ENCODE peak calls at places on chromosome 12, in six cellular contexts. One of them, this sample, is unnamed.
A peak's percentile ranks its signal among the peaks of the same experiment; 100 is the strongest.

GRCh38 chr12:31589582-31589895 is 1.4 kb downstream of the DENND5B start:
- DNase-seq in gastrocnemius medialis: no peak
- DNase-seq in ovary: no peak
- DNase-seq in mammary epithelial cell: no peak
- DNase-seq in neural progenitor cell: peak; percentile 77
- DNase-seq in transverse colon: no peak
- DNase-seq in this sample: no peak

GRCh38 chr12:22543246-22544037 is 900 bp downstream of the C2CD5 start:
- DNase-seq in transverse colon: peak; percentile 82
- DNase-seq in ovary: no peak
- DNase-seq in gastrocnemius medialis: peak; percentile 48
- DNase-seq in mammary epithelial cell: peak; percentile 53
- DNase-seq in neural progenitor cell: peak; percentile 59
- DNase-seq in this sample: no peak

GRCh38 chr12:124400124-124400523 is 105.2 kb downstream of the RFLNA start:
- DNase-seq in transverse colon: no peak
- DNase-seq in neural progenitor cell: no peak
- DNase-seq in mammary epithelial cell: no peak
- DNase-seq in ovary: no peak
- DNase-seq in gastrocnemius medialis: no peak
- DNase-seq in this sample: no peak

GRCh38 chr12:63897931-63898330 is 53.4 kb downstream of the SRGAP1 start:
- DNase-seq in neural progenitor cell: no peak
- DNase-seq in mammary epithelial cell: no peak
- DNase-seq in gastrocnemius medialis: no peak
- DNase-seq in ovary: no peak
- DNase-seq in transverse colon: no peak
- DNase-seq in this sample: no peak

GRCh38 chr12:46224401-46224800 is 44.4 kb downstream of the SLC38A1 start:
- DNase-seq in transverse colon: peak; percentile 39
- DNase-seq in mammary epithelial cell: no peak
- DNase-seq in ovary: no peak
- DNase-seq in neural progenitor cell: no peak
- DNase-seq in gastrocnemius medialis: peak; percentile 88
- DNase-seq in this sample: no peak

GRCh38 chr12:57005980-57006808 is at the start of gene ZBTB39:
- DNase-seq in mammary epithelial cell: peak; percentile 42
- DNase-seq in ovary: peak; percentile 67
- DNase-seq in transverse colon: peak; percentile 65
- DNase-seq in neural progenitor cell: peak; percentile 90
- DNase-seq in gastrocnemius medialis: peak; percentile 35
- DNase-seq in this sample: peak; percentile 73

GRCh38 chr12:104651812-104652211 is 195.1 kb downstream of the CHST11 start:
- DNase-seq in gastrocnemius medialis: no peak
- DNase-seq in neural progenitor cell: no peak
- DNase-seq in mammary epithelial cell: no peak
- DNase-seq in ovary: no peak
- DNase-seq in transverse colon: no peak
- DNase-seq in this sample: no peak

GRCh38 chr12:34347367-34347766 is 325.1 kb downstream of the ALG10 start:
- DNase-seq in gastrocnemius medialis: no peak
- DNase-seq in mammary epithelial cell: no peak
- DNase-seq in transverse colon: no peak
- DNase-seq in ovary: no peak
- DNase-seq in neural progenitor cell: no peak
- DNase-seq in this sample: no peak

GRCh38 chr12:12723681-12724420 is 6.7 kb downstream of the CDKN1B start:
- DNase-seq in gastrocnemius medialis: peak; percentile 25
- DNase-seq in transverse colon: peak; percentile 54
- DNase-seq in ovary: peak; percentile 62
- DNase-seq in mammary epithelial cell: peak; percentile 45
- DNase-seq in neural progenitor cell: peak; percentile 64
- DNase-seq in this sample: no peak

GRCh38 chr12:19239616-19240234 is 110.2 kb downstream of the PLEKHA5 start:
- DNase-seq in transverse colon: no peak
- DNase-seq in gastrocnemius medialis: no peak
- DNase-seq in mammary epithelial cell: no peak
- DNase-seq in neural progenitor cell: peak; percentile 29
- DNase-seq in ovary: no peak
- DNase-seq in this sample: no peak

GRCh38 chr12:93317227-93317626 is 60.5 kb upstream of the NUDT4 start:
- DNase-seq in ovary: no peak
- DNase-seq in mammary epithelial cell: peak; percentile 16
- DNase-seq in transverse colon: peak; percentile 57
- DNase-seq in gastrocnemius medialis: no peak
- DNase-seq in neural progenitor cell: no peak
- DNase-seq in this sample: no peak

GRCh38 chr12:46101121-46101869 is 110.9 kb upstream of the SCAF11 start:
- DNase-seq in transverse colon: no peak
- DNase-seq in neural progenitor cell: peak; percentile 7
- DNase-seq in ovary: no peak
- DNase-seq in gastrocnemius medialis: no peak
- DNase-seq in mammary epithelial cell: peak; percentile 43
- DNase-seq in this sample: no peak

GRCh38 chr12:56724660-56724988 is 475 bp downstream of the NACA start:
- DNase-seq in gastrocnemius medialis: peak; percentile 43
- DNase-seq in transverse colon: no peak
- DNase-seq in mammary epithelial cell: no peak
- DNase-seq in neural progenitor cell: peak; percentile 33
- DNase-seq in ovary: peak; percentile 35
- DNase-seq in this sample: no peak

GRCh38 chr12:5318874-5319273 is 113.0 kb upstream of the NTF3 start:
- DNase-seq in transverse colon: peak; percentile 34
- DNase-seq in ovary: no peak
- DNase-seq in neural progenitor cell: no peak
- DNase-seq in mammary epithelial cell: peak; percentile 90
- DNase-seq in gastrocnemius medialis: no peak
- DNase-seq in this sample: no peak

GRCh38 chr12:108177131-108177530 is 48.0 kb downstream of the WSCD2 start:
- DNase-seq in mammary epithelial cell: no peak
- DNase-seq in transverse colon: no peak
- DNase-seq in gastrocnemius medialis: no peak
- DNase-seq in neural progenitor cell: no peak
- DNase-seq in ovary: no peak
- DNase-seq in this sample: no peak

GRCh38 chr12:69252033-69252432 is 12.7 kb downstream of the CPSF6 start:
- DNase-seq in ovary: no peak
- DNase-seq in neural progenitor cell: peak; percentile 11
- DNase-seq in transverse colon: no peak
- DNase-seq in mammary epithelial cell: peak; percentile 12
- DNase-seq in gastrocnemius medialis: no peak
- DNase-seq in this sample: no peak

GRCh38 chr12:126369487-126370463 is 1304.5 kb downstream of the AACS start:
- DNase-seq in ovary: no peak
- DNase-seq in gastrocnemius medialis: no peak
- DNase-seq in transverse colon: no peak
- DNase-seq in mammary epithelial cell: no peak
- DNase-seq in neural progenitor cell: no peak
- DNase-seq in this sample: no peak

GRCh38 chr12:89935850-89936249 is 227.2 kb upstream of the ATP2B1 start:
- DNase-seq in ovary: no peak
- DNase-seq in neural progenitor cell: no peak
- DNase-seq in transverse colon: no peak
- DNase-seq in mammary epithelial cell: no peak
- DNase-seq in gastrocnemius medialis: no peak
- DNase-seq in this sample: no peak

GRCh38 chr12:124507188-124508109 is 60.0 kb downstream of the NCOR2 start:
- DNase-seq in neural progenitor cell: peak; percentile 33
- DNase-seq in ovary: no peak
- DNase-seq in transverse colon: no peak
- DNase-seq in gastrocnemius medialis: peak; percentile 54
- DNase-seq in mammary epithelial cell: no peak
- DNase-seq in this sample: no peak

GRCh38 chr12:93904124-93904523 is 226.9 kb downstream of the CRADD start:
- DNase-seq in mammary epithelial cell: no peak
- DNase-seq in ovary: no peak
- DNase-seq in gastrocnemius medialis: no peak
- DNase-seq in transverse colon: no peak
- DNase-seq in neural progenitor cell: no peak
- DNase-seq in this sample: no peak

GRCh38 chr12:128381961-128382360 is 115.0 kb downstream of the TMEM132C start:
- DNase-seq in neural progenitor cell: no peak
- DNase-seq in ovary: no peak
- DNase-seq in transverse colon: no peak
- DNase-seq in mammary epithelial cell: no peak
- DNase-seq in gastrocnemius medialis: no peak
- DNase-seq in this sample: no peak

GRCh38 chr12:131950182-131950913 is 606 bp downstream of the EP400 start:
- DNase-seq in neural progenitor cell: peak; percentile 65
- DNase-seq in transverse colon: peak; percentile 31
- DNase-seq in ovary: peak; percentile 58
- DNase-seq in gastrocnemius medialis: no peak
- DNase-seq in mammary epithelial cell: peak; percentile 12
- DNase-seq in this sample: no peak

GRCh38 chr12:76346798-76347420 is 1.3 kb downstream of the BBS10 start:
- DNase-seq in mammary epithelial cell: peak; percentile 55
- DNase-seq in neural progenitor cell: peak; percentile 33
- DNase-seq in transverse colon: no peak
- DNase-seq in ovary: no peak
- DNase-seq in gastrocnemius medialis: peak; percentile 54
- DNase-seq in this sample: no peak

GRCh38 chr12:91777268-91777997 is 368.2 kb downstream of the BTG1 start:
- DNase-seq in transverse colon: no peak
- DNase-seq in mammary epithelial cell: peak; percentile 98
- DNase-seq in ovary: no peak
- DNase-seq in neural progenitor cell: no peak
- DNase-seq in gastrocnemius medialis: no peak
- DNase-seq in this sample: no peak

GRCh38 chr12:17370621-17371020 is 719.4 kb downstream of the RERGL start:
- DNase-seq in transverse colon: no peak
- DNase-seq in ovary: no peak
- DNase-seq in mammary epithelial cell: no peak
- DNase-seq in neural progenitor cell: no peak
- DNase-seq in gastrocnemius medialis: no peak
- DNase-seq in this sample: no peak

GRCh38 chr12:17369556-17369955 is 720.4 kb downstream of the RERGL start:
- DNase-seq in ovary: no peak
- DNase-seq in mammary epithelial cell: no peak
- DNase-seq in neural progenitor cell: no peak
- DNase-seq in gastrocnemius medialis: no peak
- DNase-seq in transverse colon: no peak
- DNase-seq in this sample: no peak

GRCh38 chr12:17371491-17372290 is 718.3 kb downstream of the RERGL start:
- DNase-seq in neural progenitor cell: no peak
- DNase-seq in ovary: no peak
- DNase-seq in gastrocnemius medialis: no peak
- DNase-seq in transverse colon: no peak
- DNase-seq in mammary epithelial cell: no peak
- DNase-seq in this sample: no peak

DNA sequence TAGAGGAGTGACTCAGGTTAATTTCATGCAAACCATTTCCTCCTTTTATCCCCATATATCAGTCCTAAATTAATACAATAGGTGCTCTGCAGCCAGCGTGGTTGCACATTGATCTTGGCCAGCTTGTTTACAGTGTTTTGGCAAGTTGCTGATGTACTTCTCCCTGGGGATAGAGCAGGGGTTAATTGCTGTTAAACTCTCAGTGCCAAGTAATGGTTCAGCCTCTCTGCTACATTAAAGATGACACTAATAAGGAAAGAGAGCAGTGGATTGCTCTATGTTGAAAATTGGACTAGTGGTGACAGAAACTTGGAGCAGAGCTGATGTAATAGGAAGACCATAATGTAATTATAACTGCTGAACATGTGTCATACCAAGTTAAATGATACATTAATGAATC is 717.5 kb downstream of the RERGL start:
- DNase-seq in transverse colon: no peak
- DNase-seq in neural progenitor cell: no peak
- DNase-seq in gastrocnemius medialis: no peak
- DNase-seq in ovary: no peak
- DNase-seq in mammary epithelial cell: no peak
- DNase-seq in this sample: no peak
- H3K4me3 ChIP-seq in transverse colon: no peak overlapping the region
- H3K4me3 ChIP-seq in neural progenitor cell: no peak overlapping the region
- H3K4me3 ChIP-seq in gastrocnemius medialis: no peak overlapping the region
- H3K4me3 ChIP-seq in ovary: no peak overlapping the region
- H3K4me3 ChIP-seq in mammary epithelial cell: no peak overlapping the region
- H3K4me3 ChIP-seq in this sample: no peak overlapping the region

DNA sequence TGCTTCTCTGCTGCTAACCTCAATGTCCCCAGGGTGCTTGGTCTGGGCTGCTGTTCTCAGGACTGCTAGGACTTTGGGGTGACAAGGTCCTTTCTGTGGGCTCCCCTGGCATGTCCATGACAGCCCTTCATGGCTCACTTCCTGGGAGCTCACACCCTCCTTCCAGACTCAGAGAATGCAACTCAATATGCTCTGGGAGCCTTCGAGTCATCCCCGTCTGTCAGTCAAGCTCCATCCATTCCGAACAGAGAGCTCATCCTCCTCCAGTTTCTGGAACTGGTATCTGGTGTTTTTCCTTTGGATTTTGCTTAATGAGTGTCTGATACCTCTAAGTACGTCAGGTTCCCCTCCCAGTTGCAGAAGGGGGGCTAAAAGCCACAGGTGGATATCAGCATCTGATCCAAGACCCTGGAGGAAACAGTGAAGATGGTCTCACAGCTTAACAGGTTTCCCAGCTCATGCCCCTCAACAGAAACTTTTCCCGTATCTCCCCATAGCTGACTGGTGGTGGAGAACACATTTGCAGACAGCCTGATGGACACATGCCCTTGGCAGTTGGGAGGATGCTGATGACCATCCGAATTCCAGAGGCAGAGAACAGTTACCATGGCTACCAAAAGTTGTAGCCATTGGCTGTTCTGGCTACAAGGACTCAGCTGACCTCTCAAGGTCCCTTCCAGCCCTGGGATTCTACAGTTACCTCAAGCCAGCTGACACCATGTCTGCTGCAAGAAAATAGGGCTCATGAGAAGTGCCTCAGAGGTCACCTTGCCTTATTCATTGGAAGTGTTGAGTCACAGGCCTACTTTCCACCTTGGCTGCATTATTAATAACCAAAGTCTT is 9.5 kb upstream of the RAB35 start:
- DNase-seq in mammary epithelial cell: no peak
- DNase-seq in transverse colon: no peak
- DNase-seq in neural progenitor cell: no peak
- DNase-seq in ovary: no peak
- DNase-seq in gastrocnemius medialis: peak; percentile 60
- DNase-seq in this sample: no peak
- TF ChIP-seq CTCF in mammary epithelial cell: no peak
- TF ChIP-seq CTCF in transverse colon: no peak
- TF ChIP-seq CTCF in neural progenitor cell: no peak
- TF ChIP-seq CTCF in ovary: no peak
- TF ChIP-seq CTCF in gastrocnemius medialis: no peak
- TF ChIP-seq CTCF in this sample: no peak

GRCh38 chr12:115984607-115985006 is 292.9 kb downstream of the MED13L start:
- DNase-seq in neural progenitor cell: no peak
- DNase-seq in gastrocnemius medialis: no peak
- DNase-seq in transverse colon: no peak
- DNase-seq in ovary: no peak
- DNase-seq in mammary epithelial cell: no peak
- DNase-seq in this sample: no peak
- H3K4me3 ChIP-seq in neural progenitor cell: no peak overlapping the region
- H3K4me3 ChIP-seq in gastrocnemius medialis: no peak overlapping the region
- H3K4me3 ChIP-seq in transverse colon: no peak overlapping the region
- H3K4me3 ChIP-seq in ovary: no peak overlapping the region
- H3K4me3 ChIP-seq in mammary epithelial cell: no peak overlapping the region
- H3K4me3 ChIP-seq in this sample: no peak overlapping the region

DNA sequence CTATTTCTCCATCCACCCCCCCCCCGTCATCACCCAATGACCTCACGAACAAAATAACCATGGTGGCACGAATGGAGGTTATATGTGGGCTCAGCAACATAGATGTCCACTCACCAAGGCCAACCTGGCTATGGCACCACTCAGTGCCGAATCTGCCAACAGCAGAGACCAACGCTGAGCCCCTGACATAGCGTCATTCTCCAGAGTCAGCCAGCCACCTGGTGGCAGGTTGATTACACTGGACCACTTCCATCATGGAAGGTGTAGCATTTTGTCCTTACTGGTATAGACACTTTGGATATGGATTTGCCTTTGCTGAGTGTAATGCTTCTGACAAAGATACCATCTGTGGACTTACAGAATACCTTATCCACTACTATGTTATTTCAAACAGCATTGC is 24.2 kb upstream of the DYRK2 start:
- DNase-seq in mammary epithelial cell: no peak
- DNase-seq in ovary: no peak
- DNase-seq in gastrocnemius medialis: no peak
- DNase-seq in transverse colon: no peak
- DNase-seq in neural progenitor cell: no peak
- DNase-seq in this sample: no peak
- TF ChIP-seq CTCF in mammary epithelial cell: no peak
- TF ChIP-seq CTCF in ovary: no peak
- TF ChIP-seq CTCF in gastrocnemius medialis: no peak
- TF ChIP-seq CTCF in transverse colon: no peak
- TF ChIP-seq CTCF in neural progenitor cell: no peak
- TF ChIP-seq CTCF in this sample: no peak

This sample was measured in coronary artery.